ENCODE peak calls at places on chromosome 20, in six cellular contexts. One of them, this sample, is unnamed.

GRCh38 chr20:62576815-62577214 is 65.5 kb upstream of the SLCO4A1 start:
- DNase-seq in astrocyte of the spinal cord: no peak
- DNase-seq in ecto neural progenitor cell: peak
- DNase-seq in stimulated activated CD8-positive, alpha-beta memory T cell treated with anti-CD3 and anti-CD28 coated beads, Interleukin-7, amount 100 ng/mL, for 1 hour: no peak
- DNase-seq in left ventricle myocardium inferior: no peak
- DNase-seq in tibial nerve: no peak
- DNase-seq in this sample: no peak

GRCh38 chr20:25225642-25226432 is 22.0 kb upstream of the PYGB start:
- DNase-seq in astrocyte of the spinal cord: no peak
- DNase-seq in ecto neural progenitor cell: no peak
- DNase-seq in stimulated activated CD8-positive, alpha-beta memory T cell treated with anti-CD3 and anti-CD28 coated beads, Interleukin-7, amount 100 ng/mL, for 1 hour: no peak
- DNase-seq in left ventricle myocardium inferior: peak
- DNase-seq in tibial nerve: no peak
- DNase-seq in this sample: no peak

GRCh38 chr20:41218466-41218865 is 81.1 kb downstream of the PLCG1 start:
- DNase-seq in astrocyte of the spinal cord: peak
- DNase-seq in ecto neural progenitor cell: no peak
- DNase-seq in stimulated activated CD8-positive, alpha-beta memory T cell treated with anti-CD3 and anti-CD28 coated beads, Interleukin-7, amount 100 ng/mL, for 1 hour: no peak
- DNase-seq in left ventricle myocardium inferior: no peak
- DNase-seq in tibial nerve: no peak
- DNase-seq in this sample: peak

GRCh38 chr20:56798634-56799033 is 169.5 kb downstream of the TFAP2C start:
- DNase-seq in astrocyte of the spinal cord: no peak
- DNase-seq in ecto neural progenitor cell: no peak
- DNase-seq in stimulated activated CD8-positive, alpha-beta memory T cell treated with anti-CD3 and anti-CD28 coated beads, Interleukin-7, amount 100 ng/mL, for 1 hour: no peak
- DNase-seq in left ventricle myocardium inferior: no peak
- DNase-seq in tibial nerve: no peak
- DNase-seq in this sample: no peak

GRCh38 chr20:38057351-38057972 is 23.9 kb downstream of the RPRD1B start:
- DNase-seq in astrocyte of the spinal cord: peak
- DNase-seq in ecto neural progenitor cell: peak
- DNase-seq in stimulated activated CD8-positive, alpha-beta memory T cell treated with anti-CD3 and anti-CD28 coated beads, Interleukin-7, amount 100 ng/mL, for 1 hour: peak
- DNase-seq in left ventricle myocardium inferior: peak
- DNase-seq in tibial nerve: peak
- DNase-seq in this sample: no peak

GRCh38 chr20:62585571-62585970 is 56.7 kb upstream of the SLCO4A1 start:
- DNase-seq in astrocyte of the spinal cord: no peak
- DNase-seq in ecto neural progenitor cell: no peak
- DNase-seq in stimulated activated CD8-positive, alpha-beta memory T cell treated with anti-CD3 and anti-CD28 coated beads, Interleukin-7, amount 100 ng/mL, for 1 hour: no peak
- DNase-seq in left ventricle myocardium inferior: no peak
- DNase-seq in tibial nerve: no peak
- DNase-seq in this sample: no peak

GRCh38 chr20:63084563-63084927 is 77.8 kb upstream of the BHLHE23 start:
- DNase-seq in astrocyte of the spinal cord: no peak
- DNase-seq in ecto neural progenitor cell: no peak
- DNase-seq in stimulated activated CD8-positive, alpha-beta memory T cell treated with anti-CD3 and anti-CD28 coated beads, Interleukin-7, amount 100 ng/mL, for 1 hour: no peak
- DNase-seq in left ventricle myocardium inferior: no peak
- DNase-seq in tibial nerve: no peak
- DNase-seq in this sample: no peak

GRCh38 chr20:41476013-41476441 is 109.4 kb upstream of the EMILIN3 start:
- DNase-seq in astrocyte of the spinal cord: peak
- DNase-seq in ecto neural progenitor cell: no peak
- DNase-seq in stimulated activated CD8-positive, alpha-beta memory T cell treated with anti-CD3 and anti-CD28 coated beads, Interleukin-7, amount 100 ng/mL, for 1 hour: no peak
- DNase-seq in left ventricle myocardium inferior: no peak
- DNase-seq in tibial nerve: peak
- DNase-seq in this sample: peak

GRCh38 chr20:21182832-21183563 is 57.1 kb downstream of the KIZ start:
- DNase-seq in astrocyte of the spinal cord: peak
- DNase-seq in ecto neural progenitor cell: no peak
- DNase-seq in stimulated activated CD8-positive, alpha-beta memory T cell treated with anti-CD3 and anti-CD28 coated beads, Interleukin-7, amount 100 ng/mL, for 1 hour: no peak
- DNase-seq in left ventricle myocardium inferior: no peak
- DNase-seq in tibial nerve: no peak
- DNase-seq in this sample: peak

GRCh38 chr20:3059489-3059888 is 11.9 kb upstream of the OXT start:
- DNase-seq in astrocyte of the spinal cord: no peak
- DNase-seq in ecto neural progenitor cell: no peak
- DNase-seq in stimulated activated CD8-positive, alpha-beta memory T cell treated with anti-CD3 and anti-CD28 coated beads, Interleukin-7, amount 100 ng/mL, for 1 hour: no peak
- DNase-seq in left ventricle myocardium inferior: no peak
- DNase-seq in tibial nerve: no peak
- DNase-seq in this sample: no peak

GRCh38 chr20:46631874-46632446 is 19.3 kb downstream of the SLC13A3 start:
- DNase-seq in astrocyte of the spinal cord: no peak
- DNase-seq in ecto neural progenitor cell: no peak
- DNase-seq in stimulated activated CD8-positive, alpha-beta memory T cell treated with anti-CD3 and anti-CD28 coated beads, Interleukin-7, amount 100 ng/mL, for 1 hour: no peak
- DNase-seq in left ventricle myocardium inferior: no peak
- DNase-seq in tibial nerve: no peak
- DNase-seq in this sample: no peak

GRCh38 chr20:48933017-48933766 is 11.7 kb downstream of the ARFGEF2 start:
- DNase-seq in astrocyte of the spinal cord: no peak
- DNase-seq in ecto neural progenitor cell: no peak
- DNase-seq in stimulated activated CD8-positive, alpha-beta memory T cell treated with anti-CD3 and anti-CD28 coated beads, Interleukin-7, amount 100 ng/mL, for 1 hour: no peak
- DNase-seq in left ventricle myocardium inferior: no peak
- DNase-seq in tibial nerve: no peak
- DNase-seq in this sample: no peak

GRCh38 chr20:25308671-25309394 is 60.9 kb downstream of the PYGB start:
- DNase-seq in astrocyte of the spinal cord: peak
- DNase-seq in ecto neural progenitor cell: no peak
- DNase-seq in stimulated activated CD8-positive, alpha-beta memory T cell treated with anti-CD3 and anti-CD28 coated beads, Interleukin-7, amount 100 ng/mL, for 1 hour: no peak
- DNase-seq in left ventricle myocardium inferior: no peak
- DNase-seq in tibial nerve: no peak
- DNase-seq in this sample: no peak

GRCh38 chr20:17704589-17705317 is 5.0 kb downstream of the BANF2 start:
- DNase-seq in astrocyte of the spinal cord: no peak
- DNase-seq in ecto neural progenitor cell: no peak
- DNase-seq in stimulated activated CD8-positive, alpha-beta memory T cell treated with anti-CD3 and anti-CD28 coated beads, Interleukin-7, amount 100 ng/mL, for 1 hour: no peak
- DNase-seq in left ventricle myocardium inferior: no peak
- DNase-seq in tibial nerve: no peak
- DNase-seq in this sample: no peak

GRCh38 chr20:31979713-31980426 is 11.9 kb downstream of the XKR7 start:
- DNase-seq in astrocyte of the spinal cord: no peak
- DNase-seq in ecto neural progenitor cell: no peak
- DNase-seq in stimulated activated CD8-positive, alpha-beta memory T cell treated with anti-CD3 and anti-CD28 coated beads, Interleukin-7, amount 100 ng/mL, for 1 hour: no peak
- DNase-seq in left ventricle myocardium inferior: no peak
- DNase-seq in tibial nerve: no peak
- DNase-seq in this sample: no peak

GRCh38 chr20:10306440-10307358 is 88.1 kb downstream of the SNAP25 start:
- DNase-seq in astrocyte of the spinal cord: peak
- DNase-seq in ecto neural progenitor cell: no peak
- DNase-seq in stimulated activated CD8-positive, alpha-beta memory T cell treated with anti-CD3 and anti-CD28 coated beads, Interleukin-7, amount 100 ng/mL, for 1 hour: no peak
- DNase-seq in left ventricle myocardium inferior: no peak
- DNase-seq in tibial nerve: no peak
- DNase-seq in this sample: peak

GRCh38 chr20:34163316-34163715 is 51.3 kb upstream of the EIF2S2 start:
- DNase-seq in astrocyte of the spinal cord: no peak
- DNase-seq in ecto neural progenitor cell: no peak
- DNase-seq in stimulated activated CD8-positive, alpha-beta memory T cell treated with anti-CD3 and anti-CD28 coated beads, Interleukin-7, amount 100 ng/mL, for 1 hour: no peak
- DNase-seq in left ventricle myocardium inferior: no peak
- DNase-seq in tibial nerve: no peak
- DNase-seq in this sample: no peak

GRCh38 chr20:35739294-35740163 is 2.5 kb downstream of the RBM39 start:
- DNase-seq in astrocyte of the spinal cord: peak
- DNase-seq in ecto neural progenitor cell: no peak
- DNase-seq in stimulated activated CD8-positive, alpha-beta memory T cell treated with anti-CD3 and anti-CD28 coated beads, Interleukin-7, amount 100 ng/mL, for 1 hour: no peak
- DNase-seq in left ventricle myocardium inferior: no peak
- DNase-seq in tibial nerve: no peak
- DNase-seq in this sample: no peak

GRCh38 chr20:916125-916799 is at the start of gene ANGPT4:
- DNase-seq in astrocyte of the spinal cord: no peak
- DNase-seq in ecto neural progenitor cell: no peak
- DNase-seq in stimulated activated CD8-positive, alpha-beta memory T cell treated with anti-CD3 and anti-CD28 coated beads, Interleukin-7, amount 100 ng/mL, for 1 hour: no peak
- DNase-seq in left ventricle myocardium inferior: no peak
- DNase-seq in tibial nerve: no peak
- DNase-seq in this sample: no peak

GRCh38 chr20:42093041-42093440 is 474.9 kb upstream of the CHD6 start:
- DNase-seq in astrocyte of the spinal cord: no peak
- DNase-seq in ecto neural progenitor cell: no peak
- DNase-seq in stimulated activated CD8-positive, alpha-beta memory T cell treated with anti-CD3 and anti-CD28 coated beads, Interleukin-7, amount 100 ng/mL, for 1 hour: no peak
- DNase-seq in left ventricle myocardium inferior: no peak
- DNase-seq in tibial nerve: no peak
- DNase-seq in this sample: no peak

This sample was measured in GM04503.